ENCODE peak calls at places on chromosomes 7 and 10, in ten cellular contexts. E, O, Y, T, W, M, X, P, D and C are unnamed samples.
A peak's percentile ranks its signal among the peaks of the same experiment; 100 is the strongest.

GRCh38 chr7:34236839-34237492 is 331.6 kb downstream of the BMPER start:
- DNase-seq in E (no peak), O (no peak), Y (no peak), T (no peak), W (no peak), M (no peak), X (no peak), P (no peak), D (no peak), C (no peak)

GRCh38 chr10:68435803-68436202 is 28.7 kb upstream of the RUFY2 start:
- DNase-seq in E (no peak), O (no peak), Y (no peak), T (no peak), W (no peak), M (no peak), X (no peak), P (no peak), D (no peak), C (no peak)

GRCh38 chr7:107591410-107591809 is 11.4 kb downstream of the BCAP29 start:
- DNase-seq in E (no peak), O (no peak), Y (no peak), T (no peak), W (no peak), M (no peak), X (no peak), P (no peak), D (no peak), C (no peak)

GRCh38 chr10:131453772-131454634 is 142.5 kb upstream of the TCERG1L start:
- DNase-seq in E (no peak), O (peak; percentile 60), Y (peak; percentile 64), T (no peak), W (no peak), M (peak; percentile 42), X (peak; percentile 81), P (peak; percentile 15), D (peak; percentile 21), C (no peak)

GRCh38 chr7:102991540-102992214 is 78.9 kb downstream of the LRRC17 start:
- DNase-seq in E (peak; percentile 88), O (no peak), Y (no peak), T (no peak), W (peak; percentile 90), M (peak; percentile 65), X (peak; percentile 67), P (peak; percentile 94), D (peak; percentile 96), C (peak; percentile 94)

GRCh38 chr10:113337142-113337541 is 215.7 kb upstream of the HABP2 start:
- DNase-seq in E (no peak), O (no peak), Y (no peak), T (no peak), W (no peak), M (no peak), X (no peak), P (no peak), D (no peak), C (no peak)

GRCh38 chr7:33981221-33981620 is 75.9 kb downstream of the BMPER start:
- DNase-seq in E (no peak), O (no peak), Y (no peak), T (no peak), W (no peak), M (no peak), X (no peak), P (peak; percentile 32), D (no peak), C (no peak)

GRCh38 chr7:134948736-134949135 is 37.6 kb upstream of the AGBL3 start:
- DNase-seq in E (no peak), O (no peak), Y (no peak), T (no peak), W (peak; percentile 48), M (no peak), X (no peak), P (peak; percentile 45), D (no peak), C (no peak)

GRCh38 chr10:97475936-97476594 is 22.2 kb downstream of the MMS19 start:
- DNase-seq in E (no peak), O (peak; percentile 53), Y (no peak), T (no peak), W (peak; percentile 67), M (no peak), X (no peak), P (peak; percentile 92), D (no peak), C (peak; percentile 58)

GRCh38 chr10:33331020-33331557 is 3.4 kb downstream of the NRP1 start:
- DNase-seq in E (no peak), O (no peak), Y (no peak), T (no peak), W (no peak), M (no peak), X (no peak), P (no peak), D (no peak), C (no peak)

GRCh38 chr7:159098795-159099194 is 45.9 kb downstream of the VIPR2 start:
- DNase-seq in E (no peak), O (no peak), Y (no peak), T (no peak), W (peak; percentile 24), M (no peak), X (no peak), P (no peak), D (no peak), C (no peak)
- TF ChIP-seq CTCF in E (no peak), O (no peak), Y (no peak), T (no peak), W (no peak), M (no peak), X (no peak), P (no peak), D (no peak), C (no peak)

DNA sequence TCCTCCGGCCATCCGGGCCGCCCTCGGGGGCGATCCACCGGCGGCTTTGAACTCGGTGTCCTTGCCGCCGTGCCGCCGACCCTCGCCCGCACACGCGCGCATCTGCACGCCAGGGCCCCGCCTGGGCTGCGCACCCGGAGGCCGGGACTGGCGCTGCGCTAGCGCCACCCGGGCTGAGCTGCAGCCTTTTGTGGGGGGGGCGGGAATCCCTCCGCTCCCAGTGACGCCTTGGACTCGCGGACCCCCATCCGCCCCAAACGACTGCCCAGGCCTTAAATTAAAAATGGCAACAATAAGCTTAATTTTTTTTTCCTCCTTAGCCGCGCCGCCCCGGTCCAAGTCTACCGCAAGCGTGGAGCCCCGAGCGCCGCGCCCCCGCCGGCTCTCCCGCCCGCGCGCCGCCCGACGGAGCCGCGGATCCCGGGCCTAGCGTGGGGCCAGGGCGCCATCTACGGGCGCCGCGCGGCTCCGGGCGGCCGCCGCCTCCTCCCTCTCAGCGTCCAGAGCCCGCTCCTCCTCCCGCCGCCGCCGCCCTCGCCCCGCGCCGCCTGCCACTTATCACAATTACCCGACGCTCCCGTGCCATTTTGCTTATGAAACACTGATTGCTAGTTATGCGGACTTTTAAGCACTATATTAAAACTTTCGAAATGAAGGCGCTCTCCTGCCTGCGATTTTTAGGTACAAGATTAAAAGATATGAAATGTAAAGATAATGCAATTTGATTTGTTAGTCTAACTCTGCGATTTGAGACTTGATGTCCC is 7.5 kb upstream of the EBF3 start:
- DNase-seq in E (no peak), O (peak; percentile 45), Y (peak; percentile 73), T (no peak), W (no peak), M (peak; percentile 10), X (peak; percentile 40), P (peak; percentile 65), D (no peak), C (no peak)
- TF ChIP-seq CTCF in E (peak; percentile 20), O (no peak), Y (peak; percentile 45), T (no peak), W (peak; percentile 40), M (no peak), X (no peak), P (peak; percentile 23), D (no peak), C (peak; percentile 53)

GRCh38 chr7:150927157-150927953 is 50.8 kb downstream of the KCNH2 start:
- DNase-seq in E (no peak), O (no peak), Y (no peak), T (no peak), W (no peak), M (no peak), X (no peak), P (no peak), D (no peak), C (no peak)
- TF ChIP-seq CTCF in E (no peak), O (no peak), Y (no peak), T (no peak), W (no peak), M (no peak), X (no peak), P (no peak), D (no peak), C (no peak)

GRCh38 chr7:44772867-44773266 is 23.6 kb upstream of the PPIA start:
- DNase-seq in E (no peak), O (no peak), Y (no peak), T (no peak), W (no peak), M (no peak), X (no peak), P (no peak), D (no peak), C (no peak)
- TF ChIP-seq CTCF in E (no peak), O (no peak), Y (no peak), T (no peak), W (no peak), M (no peak), X (no peak), P (no peak), D (no peak), C (no peak)

GRCh38 chr7:29239638-29240037 is 45.1 kb downstream of the CHN2 start:
- DNase-seq in E (no peak), O (no peak), Y (no peak), T (no peak), W (no peak), M (peak; percentile 67), X (no peak), P (no peak), D (no peak), C (no peak)
- TF ChIP-seq CTCF in E (no peak), O (no peak), Y (peak; percentile 49), T (no peak), W (peak; percentile 33), M (peak; percentile 89), X (peak; percentile 19), P (peak; percentile 36), D (peak; percentile 72), C (peak; percentile 2)

DNA sequence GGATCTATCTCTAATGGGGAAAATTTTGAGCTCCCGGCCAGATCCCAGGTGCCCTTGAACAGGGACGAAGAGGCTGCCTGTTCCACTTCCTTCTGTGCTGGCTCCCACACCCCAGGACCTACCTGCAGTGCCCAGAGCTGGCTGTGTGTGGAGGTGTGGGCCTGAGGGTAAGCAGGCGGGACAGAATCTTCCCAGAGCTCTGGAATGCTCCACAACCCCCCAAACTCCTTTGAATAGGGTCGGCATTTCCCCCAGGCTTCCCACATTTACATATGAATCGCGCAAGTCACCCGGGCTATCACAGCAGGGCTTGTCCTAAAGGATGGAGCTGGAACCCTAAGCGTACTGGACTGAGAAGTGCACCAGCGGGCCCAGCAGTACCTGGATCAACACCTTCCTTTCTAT is 95.9 kb downstream of the DNMBP start:
- DNase-seq in E (no peak), O (no peak), Y (no peak), T (no peak), W (no peak), M (no peak), X (no peak), P (no peak), D (no peak), C (no peak)
- TF ChIP-seq CTCF in E (no peak), O (no peak), Y (no peak), T (no peak), W (no peak), M (no peak), X (no peak), P (no peak), D (no peak), C (no peak)

GRCh38 chr10:126508535-126509040 is 120.3 kb upstream of the ADAM12 start:
- DNase-seq in E (no peak), O (peak; percentile 18), Y (no peak), T (no peak), W (no peak), M (no peak), X (no peak), P (no peak), D (no peak), C (no peak)
- TF ChIP-seq CTCF in E (no peak), O (no peak), Y (no peak), T (no peak), W (no peak), M (no peak), X (no peak), P (no peak), D (no peak), C (no peak)